ENCODE peak calls at places on chromosomes 1 and 21, in five cellular contexts. One of them, this sample, is unnamed.

GRCh38 chr1:58158465-58159423 is 387.8 kb downstream of the OMA1 start:
- DNase-seq in choroid plexus epithelial cell: no peak
- DNase-seq in right lobe of liver: no peak
- DNase-seq in HFFc6: no peak
- DNase-seq in dorsolateral prefrontal cortex: no peak
- DNase-seq in this sample: no peak

GRCh38 chr1:31084782-31085569 is 19.5 kb upstream of the PUM1 start:
- DNase-seq in right lobe of liver: no peak
- DNase-seq in dorsolateral prefrontal cortex: no peak
- DNase-seq in HFFc6: no peak
- DNase-seq in choroid plexus epithelial cell: no peak
- DNase-seq in this sample: no peak

GRCh38 chr1:47785561-47786271 is 211.5 kb downstream of the TRABD2B start:
- DNase-seq in choroid plexus epithelial cell: peak; percentile 69
- DNase-seq in HFFc6: no peak
- DNase-seq in dorsolateral prefrontal cortex: peak; percentile 62
- DNase-seq in right lobe of liver: peak; percentile 63
- DNase-seq in this sample: no peak

GRCh38 chr1:230149751-230150584 is 82.9 kb downstream of the GALNT2 start:
- DNase-seq in HFFc6: no peak
- DNase-seq in choroid plexus epithelial cell: peak; percentile 65
- DNase-seq in dorsolateral prefrontal cortex: no peak
- DNase-seq in right lobe of liver: no peak
- DNase-seq in this sample: no peak

GRCh38 chr1:217435159-217435558 is 195.7 kb downstream of the GPATCH2 start:
- DNase-seq in right lobe of liver: no peak
- DNase-seq in dorsolateral prefrontal cortex: no peak
- DNase-seq in HFFc6: no peak
- DNase-seq in choroid plexus epithelial cell: no peak
- DNase-seq in this sample: no peak

GRCh38 chr1:169094897-169095569 is 11.5 kb upstream of the ATP1B1 start:
- DNase-seq in right lobe of liver: no peak
- DNase-seq in dorsolateral prefrontal cortex: no peak
- DNase-seq in HFFc6: no peak
- DNase-seq in choroid plexus epithelial cell: no peak
- DNase-seq in this sample: no peak

GRCh38 chr1:9589144-9589718 is 520 bp downstream of the TMEM201 start:
- DNase-seq in HFFc6: no peak
- DNase-seq in dorsolateral prefrontal cortex: no peak
- DNase-seq in right lobe of liver: no peak
- DNase-seq in choroid plexus epithelial cell: peak; percentile 44
- DNase-seq in this sample: no peak

GRCh38 chr21:38798481-38798882 is 7.2 kb upstream of the ETS2 start:
- DNase-seq in HFFc6: no peak
- DNase-seq in dorsolateral prefrontal cortex: no peak
- DNase-seq in choroid plexus epithelial cell: peak; percentile 73
- DNase-seq in right lobe of liver: no peak
- DNase-seq in this sample: no peak

GRCh38 chr1:215273838-215274516 is 191.4 kb downstream of the KCNK2 start:
- DNase-seq in dorsolateral prefrontal cortex: no peak
- DNase-seq in choroid plexus epithelial cell: peak; percentile 57
- DNase-seq in right lobe of liver: no peak
- DNase-seq in HFFc6: peak; percentile 74
- DNase-seq in this sample: no peak

GRCh38 chr1:81682490-81682889 is 118.2 kb upstream of the ADGRL2 start:
- DNase-seq in dorsolateral prefrontal cortex: no peak
- DNase-seq in right lobe of liver: no peak
- DNase-seq in choroid plexus epithelial cell: peak; percentile 71
- DNase-seq in HFFc6: peak; percentile 34
- DNase-seq in this sample: no peak

GRCh38 chr1:235105051-235106043 is 23.3 kb downstream of the TOMM20 start:
- DNase-seq in dorsolateral prefrontal cortex: no peak
- DNase-seq in choroid plexus epithelial cell: peak; percentile 20
- DNase-seq in HFFc6: peak; percentile 22
- DNase-seq in right lobe of liver: no peak
- DNase-seq in this sample: no peak

GRCh38 chr1:10867138-10867721 is 70.8 kb upstream of the CASZ1 start:
- DNase-seq in right lobe of liver: peak; percentile 55
- DNase-seq in HFFc6: no peak
- DNase-seq in dorsolateral prefrontal cortex: peak; percentile 64
- DNase-seq in choroid plexus epithelial cell: peak; percentile 21
- DNase-seq in this sample: no peak

GRCh38 chr21:17925900-17926299 is 106.7 kb upstream of the C21orf91 start:
- DNase-seq in dorsolateral prefrontal cortex: no peak
- DNase-seq in right lobe of liver: no peak
- DNase-seq in choroid plexus epithelial cell: peak; percentile 68
- DNase-seq in HFFc6: peak; percentile 7
- DNase-seq in this sample: no peak

DNA sequence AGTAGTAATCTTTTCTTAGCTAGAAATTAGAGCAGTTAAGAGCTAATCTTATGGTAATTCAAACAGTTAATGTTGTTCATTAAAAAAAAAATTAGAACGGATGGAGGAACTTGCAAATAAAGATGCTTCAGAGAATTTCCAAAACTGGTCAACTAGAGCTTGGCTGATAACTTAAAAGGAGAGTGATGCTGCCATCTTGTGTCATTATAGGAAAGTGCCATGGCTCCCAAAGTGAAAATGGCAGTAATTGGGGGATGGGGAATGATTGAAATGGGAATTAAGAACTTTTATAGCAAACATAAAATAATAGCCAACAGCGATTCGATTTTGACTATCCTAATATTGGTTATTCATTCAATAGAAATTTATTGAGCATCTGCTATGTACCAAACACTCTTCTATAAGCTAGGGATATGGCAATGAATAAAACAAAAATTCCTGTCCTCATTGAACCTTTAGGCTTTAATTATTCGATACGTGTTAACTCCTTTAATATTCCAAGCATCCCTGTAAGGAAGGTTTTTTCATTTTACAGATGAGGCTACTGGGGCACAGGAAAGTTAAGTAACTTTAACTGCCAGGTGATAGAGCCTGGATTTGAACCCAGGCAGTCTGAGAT is 5.7 kb upstream of the PLPP3 start:
- DNase-seq in dorsolateral prefrontal cortex: no peak
- DNase-seq in HFFc6: peak; percentile 52
- DNase-seq in choroid plexus epithelial cell: peak; percentile 83
- DNase-seq in right lobe of liver: no peak
- DNase-seq in this sample: peak; percentile 53
- TF ChIP-seq CTCF in dorsolateral prefrontal cortex: peak; percentile 74
- TF ChIP-seq CTCF in HFFc6: peak; percentile 88
- TF ChIP-seq CTCF in choroid plexus epithelial cell: peak; percentile 80
- TF ChIP-seq CTCF in right lobe of liver: peak; percentile 89
- TF ChIP-seq CTCF in this sample: peak; percentile 73

GRCh38 chr21:26965567-26966359 is 1.1 kb downstream of the ADAMTS5 start:
- DNase-seq in HFFc6: no peak
- DNase-seq in choroid plexus epithelial cell: peak; percentile 34
- DNase-seq in right lobe of liver: peak; percentile 49
- DNase-seq in dorsolateral prefrontal cortex: peak; percentile 88
- DNase-seq in this sample: no peak

GRCh38 chr21:26965091-26965566 is 1.8 kb downstream of the ADAMTS5 start:
- DNase-seq in choroid plexus epithelial cell: no peak
- DNase-seq in dorsolateral prefrontal cortex: no peak
- DNase-seq in right lobe of liver: no peak
- DNase-seq in HFFc6: no peak
- DNase-seq in this sample: no peak

GRCh38 chr21:26961704-26962103 is 5.2 kb downstream of the ADAMTS5 start:
- DNase-seq in HFFc6: no peak
- DNase-seq in choroid plexus epithelial cell: no peak
- DNase-seq in right lobe of liver: no peak
- DNase-seq in dorsolateral prefrontal cortex: no peak
- DNase-seq in this sample: no peak

GRCh38 chr21:26964379-26964778 is 2.5 kb downstream of the ADAMTS5 start:
- DNase-seq in choroid plexus epithelial cell: no peak
- DNase-seq in right lobe of liver: peak; percentile 48
- DNase-seq in dorsolateral prefrontal cortex: peak; percentile 46
- DNase-seq in HFFc6: peak; percentile 40
- DNase-seq in this sample: no peak

DNA sequence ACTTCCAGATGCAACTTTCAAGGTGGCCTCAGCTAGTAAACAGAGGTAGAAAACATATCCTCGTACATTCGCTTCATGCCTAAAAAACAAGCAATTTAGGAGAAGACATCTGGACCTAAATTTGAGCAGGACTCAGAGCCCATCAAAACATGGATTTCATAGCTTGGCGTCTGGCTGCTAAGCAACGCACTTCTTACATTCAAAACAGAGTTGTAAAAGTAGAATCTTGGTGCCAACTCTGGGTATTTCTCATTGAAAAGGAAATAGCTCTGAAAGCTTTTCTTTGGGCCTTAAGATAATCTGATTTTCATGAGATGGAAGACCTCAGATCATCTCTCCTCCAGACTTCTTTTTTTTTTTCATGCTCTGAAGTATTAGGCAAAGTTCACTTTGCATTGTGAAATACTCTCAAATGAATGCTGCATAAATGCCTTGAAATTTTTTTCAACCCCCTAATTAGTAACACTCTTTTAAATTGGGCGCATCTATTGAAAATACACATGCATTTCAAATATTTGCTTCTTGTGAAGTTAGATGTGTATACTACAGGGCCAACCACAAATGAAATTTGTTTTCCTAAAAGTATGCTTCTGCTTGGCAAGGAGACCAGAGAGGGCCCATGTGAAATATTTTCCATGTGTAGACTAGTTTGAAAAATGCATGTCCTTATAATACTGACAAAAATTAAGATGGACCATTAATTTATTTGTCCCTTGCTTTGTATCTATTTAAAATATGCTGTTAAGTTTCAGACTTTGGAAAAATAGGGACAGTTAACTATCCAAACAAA is 4.2 kb downstream of the ADAMTS5 start:
- DNase-seq in right lobe of liver: no peak
- DNase-seq in choroid plexus epithelial cell: no peak
- DNase-seq in dorsolateral prefrontal cortex: no peak
- DNase-seq in HFFc6: no peak
- DNase-seq in this sample: peak; percentile 65
- TF ChIP-seq CTCF in right lobe of liver: no peak
- TF ChIP-seq CTCF in choroid plexus epithelial cell: no peak
- TF ChIP-seq CTCF in dorsolateral prefrontal cortex: no peak
- TF ChIP-seq CTCF in HFFc6: no peak
- TF ChIP-seq CTCF in this sample: no peak

GRCh38 chr1:152977614-152978013 is 6.3 kb upstream of the SPRR1A start:
- DNase-seq in choroid plexus epithelial cell: no peak
- DNase-seq in HFFc6: no peak
- DNase-seq in right lobe of liver: no peak
- DNase-seq in dorsolateral prefrontal cortex: no peak
- DNase-seq in this sample: no peak
- TF ChIP-seq CTCF in choroid plexus epithelial cell: no peak
- TF ChIP-seq CTCF in HFFc6: no peak
- TF ChIP-seq CTCF in right lobe of liver: no peak
- TF ChIP-seq CTCF in dorsolateral prefrontal cortex: no peak
- TF ChIP-seq CTCF in this sample: no peak

DNA sequence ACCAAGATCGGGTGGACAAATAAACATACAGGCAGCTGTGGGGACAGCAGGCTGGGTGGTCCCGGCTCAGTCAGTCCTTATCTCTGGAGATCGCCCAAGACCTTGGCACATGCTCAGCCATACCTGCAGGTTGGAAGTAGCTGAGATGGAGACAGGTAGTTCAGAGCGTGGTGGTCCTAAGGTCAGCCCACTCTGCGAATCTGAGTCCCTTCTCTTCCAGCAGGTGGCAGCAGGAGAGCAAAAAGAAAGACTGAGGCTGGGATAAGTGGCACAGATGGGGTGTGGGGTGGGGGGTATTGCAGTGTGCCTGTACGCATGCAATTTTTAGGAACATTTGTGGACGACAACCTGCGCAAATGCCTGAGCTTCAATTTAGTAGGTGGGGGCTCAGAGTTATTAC is 104.9 kb downstream of the TENT5C start:
- DNase-seq in choroid plexus epithelial cell: no peak
- DNase-seq in HFFc6: no peak
- DNase-seq in right lobe of liver: no peak
- DNase-seq in dorsolateral prefrontal cortex: no peak
- DNase-seq in this sample: no peak
- TF ChIP-seq CTCF in choroid plexus epithelial cell: peak; percentile 73
- TF ChIP-seq CTCF in HFFc6: peak; percentile 69
- TF ChIP-seq CTCF in right lobe of liver: peak; percentile 38
- TF ChIP-seq CTCF in dorsolateral prefrontal cortex: no peak
- TF ChIP-seq CTCF in this sample: peak; percentile 23

GRCh38 chr1:96538001-96538649 is 183.5 kb upstream of the PTBP2 start:
- DNase-seq in right lobe of liver: no peak
- DNase-seq in dorsolateral prefrontal cortex: no peak
- DNase-seq in choroid plexus epithelial cell: peak; percentile 91
- DNase-seq in HFFc6: peak; percentile 50
- DNase-seq in this sample: no peak
- TF ChIP-seq CTCF in right lobe of liver: peak; percentile 6
- TF ChIP-seq CTCF in dorsolateral prefrontal cortex: peak; percentile 45
- TF ChIP-seq CTCF in choroid plexus epithelial cell: peak; percentile 29
- TF ChIP-seq CTCF in HFFc6: peak; percentile 8
- TF ChIP-seq CTCF in this sample: peak; percentile 39

GRCh38 chr1:210328746-210329488 is at the start of gene HHAT:
- DNase-seq in right lobe of liver: peak; percentile 93
- DNase-seq in dorsolateral prefrontal cortex: peak; percentile 37
- DNase-seq in choroid plexus epithelial cell: peak; percentile 25
- DNase-seq in HFFc6: peak; percentile 66
- DNase-seq in this sample: peak; percentile 55
- TF ChIP-seq CTCF in right lobe of liver: peak; percentile 37
- TF ChIP-seq CTCF in dorsolateral prefrontal cortex: peak; percentile 22
- TF ChIP-seq CTCF in choroid plexus epithelial cell: no peak
- TF ChIP-seq CTCF in HFFc6: peak; percentile 55
- TF ChIP-seq CTCF in this sample: peak; percentile 8

GRCh38 chr1:161501234-161501633 is 4.0 kb upstream of the FCGR2A start:
- DNase-seq in right lobe of liver: no peak
- DNase-seq in HFFc6: no peak
- DNase-seq in choroid plexus epithelial cell: no peak
- DNase-seq in dorsolateral prefrontal cortex: no peak
- DNase-seq in this sample: no peak

GRCh38 chr1:161505892-161506173 is 576 bp downstream of the FCGR2A start:
- DNase-seq in HFFc6: no peak
- DNase-seq in choroid plexus epithelial cell: no peak
- DNase-seq in dorsolateral prefrontal cortex: no peak
- DNase-seq in right lobe of liver: no peak
- DNase-seq in this sample: no peak

GRCh38 chr1:161502181-161502580 is 3.1 kb upstream of the FCGR2A start:
- DNase-seq in dorsolateral prefrontal cortex: no peak
- DNase-seq in choroid plexus epithelial cell: no peak
- DNase-seq in HFFc6: no peak
- DNase-seq in right lobe of liver: no peak
- DNase-seq in this sample: no peak

GRCh38 chr1:161502641-161503393 is 2.4 kb upstream of the FCGR2A start:
- DNase-seq in HFFc6: peak; percentile 9
- DNase-seq in right lobe of liver: no peak
- DNase-seq in choroid plexus epithelial cell: peak; percentile 23
- DNase-seq in dorsolateral prefrontal cortex: no peak
- DNase-seq in this sample: no peak

GRCh38 chr1:161503394-161503748 is 1.9 kb upstream of the FCGR2A start:
- DNase-seq in dorsolateral prefrontal cortex: no peak
- DNase-seq in right lobe of liver: no peak
- DNase-seq in choroid plexus epithelial cell: no peak
- DNase-seq in HFFc6: no peak
- DNase-seq in this sample: no peak
- TF ChIP-seq CTCF in dorsolateral prefrontal cortex: no peak
- TF ChIP-seq CTCF in right lobe of liver: no peak
- TF ChIP-seq CTCF in choroid plexus epithelial cell: no peak
- TF ChIP-seq CTCF in HFFc6: no peak
- TF ChIP-seq CTCF in this sample: no peak

GRCh38 chr1:28756846-28757245 is 20.1 kb downstream of the YTHDF2 start:
- DNase-seq in HFFc6: no peak
- DNase-seq in right lobe of liver: no peak
- DNase-seq in dorsolateral prefrontal cortex: peak; percentile 24
- DNase-seq in choroid plexus epithelial cell: peak; percentile 32
- DNase-seq in this sample: no peak
- TF ChIP-seq CTCF in HFFc6: peak; percentile 51
- TF ChIP-seq CTCF in right lobe of liver: peak; percentile 15
- TF ChIP-seq CTCF in dorsolateral prefrontal cortex: no peak
- TF ChIP-seq CTCF in choroid plexus epithelial cell: peak; percentile 43
- TF ChIP-seq CTCF in this sample: peak; percentile 12

GRCh38 chr1:15523922-15524282 is at the start of gene CASP9:
- DNase-seq in right lobe of liver: no peak
- DNase-seq in choroid plexus epithelial cell: no peak
- DNase-seq in dorsolateral prefrontal cortex: no peak
- DNase-seq in HFFc6: no peak
- DNase-seq in this sample: no peak
- TF ChIP-seq CTCF in right lobe of liver: no peak
- TF ChIP-seq CTCF in choroid plexus epithelial cell: no peak
- TF ChIP-seq CTCF in dorsolateral prefrontal cortex: no peak
- TF ChIP-seq CTCF in HFFc6: no peak
- TF ChIP-seq CTCF in this sample: no peak